ENCODE peak calls at places on chromosomes 7 and 10, in seven cellular contexts. M is psoas muscle, L is T47D, C is mesenchymal stem cell, P is ELR, X is fibroblast of gingiva, R is astrocyte of the spinal cord. F is an unnamed sample.

GRCh38 chr10:28815681-28816080 is 138.4 kb downstream of the BAMBI start:
- DNase-seq in M (no peak), L (no peak), C (no peak), P (no peak), X (no peak), R (no peak), F (no peak)

GRCh38 chr10:7853892-7854289 is 35.6 kb downstream of the TAF3 start:
- DNase-seq in M (no peak), L (no peak), C (no peak), P (no peak), X (no peak), R (no peak), F (no peak)

GRCh38 chr10:75180592-75180991 is 30.0 kb upstream of the VDAC2 start:
- DNase-seq in M (no peak), L (no peak), C (no peak), P (no peak), X (no peak), R (peak), F (peak)

GRCh38 chr10:78520737-78521430 is 487.2 kb downstream of the RPS24 start:
- DNase-seq in M (no peak), L (peak), C (peak), P (peak), X (no peak), R (peak), F (peak)

GRCh38 chr10:29276251-29276850 is 12.5 kb upstream of the LYZL1 start:
- DNase-seq in M (no peak), L (peak), C (peak), P (no peak), X (no peak), R (no peak), F (peak)

GRCh38 chr7:26646666-26647065 is 217.7 kb downstream of the SKAP2 start:
- DNase-seq in M (no peak), L (no peak), C (peak), P (peak), X (no peak), R (no peak), F (no peak)

GRCh38 chr7:134669845-134670373 is 23.3 kb downstream of the BPGM start:
- DNase-seq in M (peak), L (peak), C (peak), P (peak), X (peak), R (peak), F (peak)

GRCh38 chr10:88881922-88882645 is 2.0 kb downstream of the STAMBPL1 start:
- DNase-seq in M (no peak), L (no peak), C (peak), P (peak), X (no peak), R (peak), F (no peak)

GRCh38 chr10:398954-399353 is 263.7 kb downstream of the ZMYND11 start:
- DNase-seq in M (no peak), L (no peak), C (no peak), P (no peak), X (no peak), R (no peak), F (no peak)

GRCh38 chr7:88111136-88111748 is 108.6 kb downstream of the SRI start:
- DNase-seq in M (no peak), L (peak), C (peak), P (peak), X (peak), R (peak), F (peak)

GRCh38 chr10:133103311-133103910 is 15.7 kb downstream of the ADGRA1 start:
- DNase-seq in M (no peak), L (no peak), C (no peak), P (no peak), X (no peak), R (no peak), F (no peak)

GRCh38 chr10:50540826-50541122 is 83.0 kb downstream of the SGMS1 start:
- DNase-seq in M (no peak), L (no peak), C (no peak), P (no peak), X (no peak), R (no peak), F (no peak)

GRCh38 chr7:74587435-74588126 is 69.9 kb upstream of the GTF2I start:
- DNase-seq in M (peak), L (no peak), C (peak), P (peak), X (peak), R (peak), F (peak)

GRCh38 chr10:75399461-75400162 is 2.0 kb downstream of the ZNF503 start:
- DNase-seq in M (peak), L (peak), C (peak), P (peak), X (peak), R (peak), F (peak)

GRCh38 chr10:86366033-86366901 is at the start of gene GRID1:
- DNase-seq in M (peak), L (peak), C (peak), P (no peak), X (no peak), R (no peak), F (no peak)

F was measured in fibroblast of villous mesenchyme.